ENCODE peak calls at places on chromosomes 16 and 17, in seven cellular contexts. U, M, E, P, T, D and I are unnamed samples.

GRCh38 chr17:35788504-35788998 is 6.9 kb downstream of the MMP28 start:
- DNase-seq in U (no peak), M (no peak), E (peak), P (peak), T (no peak), D (peak), I (no peak)

GRCh38 chr16:51012396-51012795 is 138.7 kb downstream of the SALL1 start:
- DNase-seq in U (no peak), M (no peak), E (no peak), P (no peak), T (no peak), D (no peak), I (no peak)

GRCh38 chr16:12896562-12896961 is 4.8 kb upstream of the SHISA9 start:
- DNase-seq in U (no peak), M (no peak), E (peak), P (no peak), T (no peak), D (no peak), I (no peak)

GRCh38 chr17:48760411-48760810 is 31.9 kb upstream of the HOXB13 start:
- DNase-seq in U (no peak), M (no peak), E (no peak), P (no peak), T (no peak), D (no peak), I (no peak)

GRCh38 chr17:56679148-56679766 is 85.8 kb downstream of the NOG start:
- DNase-seq in U (no peak), M (no peak), E (peak), P (peak), T (no peak), D (no peak), I (no peak)

GRCh38 chr16:82995927-82996441 is 369.2 kb downstream of the CDH13 start:
- DNase-seq in U (no peak), M (peak), E (peak), P (peak), T (no peak), D (no peak), I (no peak)

GRCh38 chr17:2438823-2439222 is 38.0 kb upstream of the MNT start:
- DNase-seq in U (no peak), M (no peak), E (no peak), P (peak), T (no peak), D (no peak), I (no peak)

GRCh38 chr17:66837226-66837625 is 2.3 kb downstream of the CACNG5 start:
- DNase-seq in U (no peak), M (no peak), E (no peak), P (no peak), T (no peak), D (no peak), I (no peak)

GRCh38 chr17:10316986-10317834 is 55.6 kb downstream of the MYH13 start:
- DNase-seq in U (no peak), M (peak), E (peak), P (no peak), T (no peak), D (peak), I (no peak)

GRCh38 chr17:39607851-39608130 is at the start of gene NEUROD2:
- DNase-seq in U (no peak), M (no peak), E (no peak), P (no peak), T (no peak), D (no peak), I (no peak)

GRCh38 chr17:79862771-79863440 is 23.7 kb upstream of the CBX4 start:
- DNase-seq in U (no peak), M (no peak), E (no peak), P (no peak), T (no peak), D (peak), I (no peak)

GRCh38 chr16:76176153-76176552 is 101.0 kb upstream of the CNTNAP4 start:
- DNase-seq in U (no peak), M (no peak), E (peak), P (no peak), T (no peak), D (no peak), I (no peak)